ENCODE peak calls at places on chromosome 13, in seven cellular contexts. One of them, this sample, is unnamed.

GRCh38 chr13:100423375-100423774 is 165.2 kb downstream of the GGACT start:
- DNase-seq in heart left ventricle: no peak
- DNase-seq in IMR-90: peak
- DNase-seq in right lobe of liver: no peak
- DNase-seq in HCT116: no peak
- DNase-seq in stomach: no peak
- DNase-seq in breast epithelium: no peak
- DNase-seq in this sample: no peak

GRCh38 chr13:67574320-67575233 is 344.4 kb upstream of the PCDH9 start:
- DNase-seq in stomach: no peak
- DNase-seq in breast epithelium: no peak
- DNase-seq in heart left ventricle: no peak
- DNase-seq in IMR-90: peak
- DNase-seq in HCT116: no peak
- DNase-seq in right lobe of liver: no peak
- DNase-seq in this sample: no peak

GRCh38 chr13:49625392-49626137 is 2.7 kb upstream of the ARL11 start:
- DNase-seq in IMR-90: peak
- DNase-seq in right lobe of liver: peak
- DNase-seq in HCT116: no peak
- DNase-seq in stomach: peak
- DNase-seq in breast epithelium: no peak
- DNase-seq in heart left ventricle: peak
- DNase-seq in this sample: no peak

GRCh38 chr13:51821666-51822065 is 17.7 kb upstream of the DHRS12 start:
- DNase-seq in breast epithelium: no peak
- DNase-seq in stomach: no peak
- DNase-seq in IMR-90: no peak
- DNase-seq in right lobe of liver: no peak
- DNase-seq in HCT116: no peak
- DNase-seq in heart left ventricle: no peak
- DNase-seq in this sample: no peak

GRCh38 chr13:52650731-52651130 is 1.9 kb upstream of the SUGT1 start:
- DNase-seq in breast epithelium: no peak
- DNase-seq in stomach: no peak
- DNase-seq in HCT116: no peak
- DNase-seq in heart left ventricle: no peak
- DNase-seq in IMR-90: no peak
- DNase-seq in right lobe of liver: no peak
- DNase-seq in this sample: no peak

GRCh38 chr13:68173111-68173510 is 943.0 kb upstream of the PCDH9 start:
- DNase-seq in stomach: no peak
- DNase-seq in heart left ventricle: no peak
- DNase-seq in breast epithelium: no peak
- DNase-seq in right lobe of liver: no peak
- DNase-seq in HCT116: no peak
- DNase-seq in IMR-90: no peak
- DNase-seq in this sample: no peak

GRCh38 chr13:20446405-20446804 is 79.3 kb downstream of the CRYL1 start:
- DNase-seq in heart left ventricle: no peak
- DNase-seq in IMR-90: no peak
- DNase-seq in breast epithelium: no peak
- DNase-seq in stomach: no peak
- DNase-seq in right lobe of liver: no peak
- DNase-seq in HCT116: no peak
- DNase-seq in this sample: no peak

GRCh38 chr13:75384881-75385707 is 96.9 kb downstream of the TBC1D4 start:
- DNase-seq in breast epithelium: no peak
- DNase-seq in stomach: no peak
- DNase-seq in IMR-90: no peak
- DNase-seq in right lobe of liver: no peak
- DNase-seq in heart left ventricle: no peak
- DNase-seq in HCT116: no peak
- DNase-seq in this sample: no peak

GRCh38 chr13:28716511-28716910 is 2.3 kb downstream of the SLC46A3 start:
- DNase-seq in HCT116: peak
- DNase-seq in IMR-90: peak
- DNase-seq in heart left ventricle: no peak
- DNase-seq in right lobe of liver: peak
- DNase-seq in breast epithelium: no peak
- DNase-seq in stomach: no peak
- DNase-seq in this sample: no peak

GRCh38 chr13:112849500-112849899 is 119.5 kb upstream of the MCF2L start:
- DNase-seq in IMR-90: peak
- DNase-seq in breast epithelium: no peak
- DNase-seq in stomach: no peak
- DNase-seq in HCT116: no peak
- DNase-seq in heart left ventricle: no peak
- DNase-seq in right lobe of liver: no peak
- DNase-seq in this sample: no peak

GRCh38 chr13:51070005-51070649 is 40.9 kb downstream of the C13orf42 start:
- DNase-seq in heart left ventricle: peak
- DNase-seq in IMR-90: peak
- DNase-seq in right lobe of liver: peak
- DNase-seq in stomach: peak
- DNase-seq in HCT116: peak
- DNase-seq in breast epithelium: peak
- DNase-seq in this sample: peak

GRCh38 chr13:40483601-40484000 is 182.8 kb downstream of the FOXO1 start:
- DNase-seq in IMR-90: no peak
- DNase-seq in heart left ventricle: no peak
- DNase-seq in breast epithelium: no peak
- DNase-seq in HCT116: no peak
- DNase-seq in right lobe of liver: no peak
- DNase-seq in stomach: no peak
- DNase-seq in this sample: no peak

GRCh38 chr13:52809310-52809769 is 39.1 kb downstream of the PCDH8 start:
- DNase-seq in IMR-90: peak
- DNase-seq in HCT116: peak
- DNase-seq in breast epithelium: peak
- DNase-seq in right lobe of liver: no peak
- DNase-seq in stomach: peak
- DNase-seq in heart left ventricle: no peak
- DNase-seq in this sample: peak

GRCh38 chr13:36344173-36344572 is 2.0 kb downstream of the SPART start:
- DNase-seq in right lobe of liver: no peak
- DNase-seq in HCT116: no peak
- DNase-seq in stomach: no peak
- DNase-seq in heart left ventricle: no peak
- DNase-seq in IMR-90: peak
- DNase-seq in breast epithelium: no peak
- DNase-seq in this sample: no peak

GRCh38 chr13:112641456-112641855 is 48.4 kb upstream of the ATP11A start:
- DNase-seq in heart left ventricle: no peak
- DNase-seq in IMR-90: no peak
- DNase-seq in stomach: no peak
- DNase-seq in breast epithelium: peak
- DNase-seq in right lobe of liver: no peak
- DNase-seq in HCT116: no peak
- DNase-seq in this sample: no peak

GRCh38 chr13:79626924-79627323 is 146.0 kb downstream of the NDFIP2 start:
- DNase-seq in IMR-90: no peak
- DNase-seq in breast epithelium: no peak
- DNase-seq in right lobe of liver: no peak
- DNase-seq in heart left ventricle: no peak
- DNase-seq in stomach: no peak
- DNase-seq in HCT116: no peak
- DNase-seq in this sample: no peak

GRCh38 chr13:59633290-59633689 is 530.4 kb downstream of the DIAPH3 start:
- DNase-seq in breast epithelium: no peak
- DNase-seq in stomach: no peak
- DNase-seq in HCT116: no peak
- DNase-seq in right lobe of liver: peak
- DNase-seq in IMR-90: no peak
- DNase-seq in heart left ventricle: no peak
- DNase-seq in this sample: no peak

GRCh38 chr13:27311518-27312208 is 41.0 kb downstream of the RASL11A start:
- DNase-seq in heart left ventricle: no peak
- DNase-seq in IMR-90: no peak
- DNase-seq in stomach: no peak
- DNase-seq in breast epithelium: no peak
- DNase-seq in right lobe of liver: no peak
- DNase-seq in HCT116: no peak
- DNase-seq in this sample: no peak
- TF ChIP-seq POLR2A in heart left ventricle: no peak
- TF ChIP-seq POLR2A in IMR-90: no peak
- TF ChIP-seq POLR2A in stomach: no peak
- TF ChIP-seq POLR2A in breast epithelium: no peak
- TF ChIP-seq POLR2A in right lobe of liver: no peak
- TF ChIP-seq POLR2A in HCT116: no peak
- TF ChIP-seq POLR2A in this sample: no peak

GRCh38 chr13:105184221-105184620 is 1351.2 kb downstream of the EFNB2 start:
- DNase-seq in heart left ventricle: no peak
- DNase-seq in right lobe of liver: no peak
- DNase-seq in stomach: no peak
- DNase-seq in breast epithelium: no peak
- DNase-seq in HCT116: no peak
- DNase-seq in IMR-90: no peak
- DNase-seq in this sample: no peak
- TF ChIP-seq POLR2A in heart left ventricle: no peak
- TF ChIP-seq POLR2A in right lobe of liver: no peak
- TF ChIP-seq POLR2A in stomach: no peak
- TF ChIP-seq POLR2A in breast epithelium: no peak
- TF ChIP-seq POLR2A in HCT116: no peak
- TF ChIP-seq POLR2A in IMR-90: no peak
- TF ChIP-seq POLR2A in this sample: no peak

GRCh38 chr13:26213345-26213744 is 8.8 kb downstream of the RNF6 start:
- DNase-seq in right lobe of liver: no peak
- DNase-seq in breast epithelium: no peak
- DNase-seq in IMR-90: no peak
- DNase-seq in stomach: no peak
- DNase-seq in HCT116: no peak
- DNase-seq in heart left ventricle: no peak
- DNase-seq in this sample: no peak

GRCh38 chr13:26208292-26208691 is 13.8 kb downstream of the RNF6 start:
- DNase-seq in heart left ventricle: no peak
- DNase-seq in HCT116: no peak
- DNase-seq in right lobe of liver: no peak
- DNase-seq in stomach: no peak
- DNase-seq in IMR-90: no peak
- DNase-seq in breast epithelium: no peak
- DNase-seq in this sample: no peak

GRCh38 chr13:26219726-26220125 is 2.4 kb downstream of the RNF6 start:
- DNase-seq in IMR-90: peak
- DNase-seq in right lobe of liver: no peak
- DNase-seq in heart left ventricle: no peak
- DNase-seq in stomach: no peak
- DNase-seq in HCT116: no peak
- DNase-seq in breast epithelium: no peak
- DNase-seq in this sample: no peak

GRCh38 chr13:26216042-26216441 is 6.1 kb downstream of the RNF6 start:
- DNase-seq in breast epithelium: no peak
- DNase-seq in stomach: no peak
- DNase-seq in HCT116: no peak
- DNase-seq in IMR-90: no peak
- DNase-seq in heart left ventricle: no peak
- DNase-seq in right lobe of liver: no peak
- DNase-seq in this sample: no peak

GRCh38 chr13:26213982-26214381 is 8.1 kb downstream of the RNF6 start:
- DNase-seq in IMR-90: no peak
- DNase-seq in stomach: no peak
- DNase-seq in HCT116: no peak
- DNase-seq in breast epithelium: no peak
- DNase-seq in right lobe of liver: no peak
- DNase-seq in heart left ventricle: no peak
- DNase-seq in this sample: no peak
- TF ChIP-seq POLR2A in IMR-90: no peak
- TF ChIP-seq POLR2A in stomach: no peak
- TF ChIP-seq POLR2A in HCT116: no peak
- TF ChIP-seq POLR2A in breast epithelium: no peak
- TF ChIP-seq POLR2A in right lobe of liver: no peak
- TF ChIP-seq POLR2A in heart left ventricle: no peak
- TF ChIP-seq POLR2A in this sample: no peak

DNA sequence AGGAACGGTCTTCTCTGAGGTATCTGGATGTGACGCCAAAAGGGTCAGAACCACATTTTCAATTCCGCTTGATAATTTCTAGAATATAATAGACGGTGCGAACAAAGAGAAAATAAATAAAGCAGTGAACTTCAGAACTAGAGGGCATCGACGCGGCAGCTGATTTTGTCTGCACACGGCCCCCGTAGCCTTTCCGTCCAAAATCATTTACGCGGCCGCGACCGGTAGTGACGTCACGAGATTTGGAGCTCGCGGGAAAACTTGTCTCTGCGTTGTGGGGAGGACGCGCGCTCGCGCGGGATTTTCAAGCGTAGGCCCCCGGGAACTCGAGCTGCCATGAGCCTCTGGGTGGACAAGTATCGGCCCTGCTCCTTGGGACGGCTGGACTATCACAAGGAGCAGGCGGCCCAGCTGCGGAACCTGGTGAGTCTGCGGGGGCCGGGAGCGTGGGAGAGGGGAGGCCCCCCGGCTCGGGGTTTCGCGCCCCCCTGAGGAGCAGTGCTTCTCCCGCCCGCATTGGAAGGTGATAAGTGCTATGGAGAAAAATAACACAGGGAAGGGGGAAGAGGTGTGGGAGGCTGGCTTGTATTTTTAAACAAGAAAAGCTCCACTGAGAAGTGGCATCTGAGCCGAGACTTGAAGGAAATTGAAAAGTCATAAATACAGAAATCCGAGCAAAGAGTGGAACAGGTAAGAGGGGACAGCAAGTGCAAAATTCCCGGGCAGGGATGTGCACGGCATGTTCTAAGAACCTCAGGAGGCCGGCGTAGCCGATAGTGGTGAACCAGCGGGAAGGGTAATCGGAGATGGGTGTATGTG is at the start of gene RFC3:
- DNase-seq in stomach: peak
- DNase-seq in IMR-90: peak
- DNase-seq in right lobe of liver: peak
- DNase-seq in breast epithelium: peak
- DNase-seq in HCT116: peak
- DNase-seq in heart left ventricle: peak
- DNase-seq in this sample: peak
- TF ChIP-seq POLR2A in stomach: no peak
- TF ChIP-seq POLR2A in IMR-90: peak
- TF ChIP-seq POLR2A in right lobe of liver: no peak
- TF ChIP-seq POLR2A in breast epithelium: no peak
- TF ChIP-seq POLR2A in HCT116: peak
- TF ChIP-seq POLR2A in heart left ventricle: no peak
- TF ChIP-seq POLR2A in this sample: peak

DNA sequence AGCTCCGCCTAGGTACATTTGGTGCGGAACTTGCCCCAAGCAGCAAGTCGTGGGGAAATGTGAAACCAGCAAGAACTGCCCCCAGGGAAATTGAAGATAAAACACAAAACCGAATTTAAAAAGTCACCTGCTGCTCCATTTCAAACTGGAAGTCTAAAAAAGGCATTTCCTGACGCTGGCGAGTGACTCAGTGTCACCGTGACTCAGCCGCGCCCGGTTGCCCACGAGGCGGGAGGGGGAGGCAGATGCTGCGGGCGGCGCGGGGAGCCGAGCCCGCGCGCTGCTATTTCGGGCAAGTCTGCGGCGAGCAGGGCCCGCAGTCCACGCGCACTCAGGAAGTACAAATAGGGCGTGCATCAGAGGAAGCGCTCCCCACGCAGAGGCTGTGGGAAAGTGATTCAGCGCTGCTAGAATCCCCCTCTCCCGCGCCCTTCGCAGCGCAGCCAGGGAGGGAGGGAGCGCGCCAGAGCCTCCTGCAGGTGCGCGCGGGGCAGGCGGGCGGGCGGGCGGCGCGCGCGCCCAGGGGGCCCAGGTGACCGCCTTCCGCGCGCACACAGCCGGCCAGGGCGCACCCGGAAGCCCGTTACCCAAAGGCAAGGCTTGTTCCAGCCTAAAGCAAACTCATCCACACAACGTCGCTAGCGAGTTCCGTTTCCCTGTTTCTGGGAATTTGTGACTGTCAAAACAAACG is 168.8 kb downstream of the COL4A1 start:
- DNase-seq in IMR-90: peak
- DNase-seq in right lobe of liver: peak
- DNase-seq in stomach: peak
- DNase-seq in breast epithelium: no peak
- DNase-seq in HCT116: peak
- DNase-seq in heart left ventricle: peak
- DNase-seq in this sample: peak
- TF ChIP-seq POLR2A in IMR-90: no peak
- TF ChIP-seq POLR2A in right lobe of liver: peak
- TF ChIP-seq POLR2A in stomach: no peak
- TF ChIP-seq POLR2A in breast epithelium: no peak
- TF ChIP-seq POLR2A in HCT116: no peak
- TF ChIP-seq POLR2A in heart left ventricle: no peak
- TF ChIP-seq POLR2A in this sample: no peak

This sample was measured in testis.